ENCODE peak calls at places on chromosomes 3 and 15, in six cellular contexts. One of them, this sample, is unnamed.

GRCh38 chr3:10185804-10186762 is 21.4 kb downstream of the IRAK2 start:
- DNase-seq in esophagus squamous epithelium: no peak
- DNase-seq in neural crest cell: no peak
- DNase-seq in fibroblast of mammary gland: no peak
- DNase-seq in MM.1S: no peak
- DNase-seq in foreskin keratinocyte: no peak
- DNase-seq in this sample: no peak

GRCh38 chr3:193052294-193052693 is 134.6 kb upstream of the MB21D2 start:
- DNase-seq in esophagus squamous epithelium: no peak
- DNase-seq in neural crest cell: no peak
- DNase-seq in fibroblast of mammary gland: peak
- DNase-seq in MM.1S: no peak
- DNase-seq in foreskin keratinocyte: no peak
- DNase-seq in this sample: no peak

GRCh38 chr15:48394172-48394571 is 62.9 kb downstream of the DUT start:
- DNase-seq in esophagus squamous epithelium: no peak
- DNase-seq in neural crest cell: no peak
- DNase-seq in fibroblast of mammary gland: no peak
- DNase-seq in MM.1S: no peak
- DNase-seq in foreskin keratinocyte: no peak
- DNase-seq in this sample: no peak

GRCh38 chr15:81289910-81290309 is 34.0 kb downstream of the STARD5 start:
- DNase-seq in esophagus squamous epithelium: no peak
- DNase-seq in neural crest cell: no peak
- DNase-seq in fibroblast of mammary gland: no peak
- DNase-seq in MM.1S: no peak
- DNase-seq in foreskin keratinocyte: no peak
- DNase-seq in this sample: no peak

GRCh38 chr3:190586631-190587000 is 72.7 kb downstream of the IL1RAP start:
- DNase-seq in esophagus squamous epithelium: no peak
- DNase-seq in neural crest cell: no peak
- DNase-seq in fibroblast of mammary gland: peak
- DNase-seq in MM.1S: no peak
- DNase-seq in foreskin keratinocyte: peak
- DNase-seq in this sample: peak

GRCh38 chr3:55467099-55467498 is 20.0 kb downstream of the WNT5A start:
- DNase-seq in esophagus squamous epithelium: no peak
- DNase-seq in neural crest cell: no peak
- DNase-seq in fibroblast of mammary gland: peak
- DNase-seq in MM.1S: no peak
- DNase-seq in foreskin keratinocyte: peak
- DNase-seq in this sample: no peak

GRCh38 chr3:63387568-63387967 is 109.5 kb downstream of the SYNPR start:
- DNase-seq in esophagus squamous epithelium: no peak
- DNase-seq in neural crest cell: no peak
- DNase-seq in fibroblast of mammary gland: peak
- DNase-seq in MM.1S: no peak
- DNase-seq in foreskin keratinocyte: no peak
- DNase-seq in this sample: no peak

GRCh38 chr3:101829878-101830277 is 19.4 kb upstream of the NFKBIZ start:
- DNase-seq in esophagus squamous epithelium: no peak
- DNase-seq in neural crest cell: no peak
- DNase-seq in fibroblast of mammary gland: no peak
- DNase-seq in MM.1S: no peak
- DNase-seq in foreskin keratinocyte: no peak
- DNase-seq in this sample: peak

GRCh38 chr3:46895204-46895660 is 17.7 kb downstream of the PTH1R start:
- DNase-seq in esophagus squamous epithelium: no peak
- DNase-seq in neural crest cell: peak
- DNase-seq in fibroblast of mammary gland: peak
- DNase-seq in MM.1S: peak
- DNase-seq in foreskin keratinocyte: peak
- DNase-seq in this sample: peak

GRCh38 chr3:170321326-170322034 is 36.0 kb upstream of the SKIL start:
- DNase-seq in esophagus squamous epithelium: no peak
- DNase-seq in neural crest cell: no peak
- DNase-seq in fibroblast of mammary gland: no peak
- DNase-seq in MM.1S: peak
- DNase-seq in foreskin keratinocyte: no peak
- DNase-seq in this sample: no peak

GRCh38 chr3:133283958-133284807 is 115.7 kb upstream of the BFSP2 start:
- DNase-seq in esophagus squamous epithelium: no peak
- DNase-seq in neural crest cell: no peak
- DNase-seq in fibroblast of mammary gland: no peak
- DNase-seq in MM.1S: no peak
- DNase-seq in foreskin keratinocyte: no peak
- DNase-seq in this sample: no peak

GRCh38 chr3:171384101-171384891 is 75.9 kb downstream of the TNIK start:
- DNase-seq in esophagus squamous epithelium: no peak
- DNase-seq in neural crest cell: no peak
- DNase-seq in fibroblast of mammary gland: no peak
- DNase-seq in MM.1S: no peak
- DNase-seq in foreskin keratinocyte: no peak
- DNase-seq in this sample: no peak

GRCh38 chr15:62068071-62068786 is 1.5 kb downstream of the C2CD4A start:
- DNase-seq in esophagus squamous epithelium: no peak
- DNase-seq in neural crest cell: peak
- DNase-seq in fibroblast of mammary gland: peak
- DNase-seq in MM.1S: peak
- DNase-seq in foreskin keratinocyte: no peak
- DNase-seq in this sample: peak

GRCh38 chr3:156551261-156551660 is 3.7 kb downstream of the SSR3 start:
- DNase-seq in esophagus squamous epithelium: no peak
- DNase-seq in neural crest cell: no peak
- DNase-seq in fibroblast of mammary gland: peak
- DNase-seq in MM.1S: no peak
- DNase-seq in foreskin keratinocyte: no peak
- DNase-seq in this sample: no peak

GRCh38 chr15:42919308-42919707 is 1.3 kb downstream of the TTBK2 start:
- DNase-seq in esophagus squamous epithelium: no peak
- DNase-seq in neural crest cell: no peak
- DNase-seq in fibroblast of mammary gland: peak
- DNase-seq in MM.1S: no peak
- DNase-seq in foreskin keratinocyte: peak
- DNase-seq in this sample: peak

GRCh38 chr3:42526616-42527367 is 24.3 kb downstream of the VIPR1 start:
- DNase-seq in esophagus squamous epithelium: no peak
- DNase-seq in neural crest cell: no peak
- DNase-seq in fibroblast of mammary gland: no peak
- DNase-seq in MM.1S: no peak
- DNase-seq in foreskin keratinocyte: no peak
- DNase-seq in this sample: no peak

GRCh38 chr15:88810449-88810848 is 7.2 kb downstream of the ACAN start:
- DNase-seq in esophagus squamous epithelium: no peak
- DNase-seq in neural crest cell: no peak
- DNase-seq in fibroblast of mammary gland: peak
- DNase-seq in MM.1S: no peak
- DNase-seq in foreskin keratinocyte: peak
- DNase-seq in this sample: no peak

GRCh38 chr15:88813960-88814359 is 10.7 kb downstream of the ACAN start:
- DNase-seq in esophagus squamous epithelium: no peak
- DNase-seq in neural crest cell: no peak
- DNase-seq in fibroblast of mammary gland: no peak
- DNase-seq in MM.1S: no peak
- DNase-seq in foreskin keratinocyte: no peak
- DNase-seq in this sample: no peak

GRCh38 chr15:88812137-88812536 is 8.9 kb downstream of the ACAN start:
- DNase-seq in esophagus squamous epithelium: no peak
- DNase-seq in neural crest cell: no peak
- DNase-seq in fibroblast of mammary gland: no peak
- DNase-seq in MM.1S: no peak
- DNase-seq in foreskin keratinocyte: no peak
- DNase-seq in this sample: peak

DNA sequence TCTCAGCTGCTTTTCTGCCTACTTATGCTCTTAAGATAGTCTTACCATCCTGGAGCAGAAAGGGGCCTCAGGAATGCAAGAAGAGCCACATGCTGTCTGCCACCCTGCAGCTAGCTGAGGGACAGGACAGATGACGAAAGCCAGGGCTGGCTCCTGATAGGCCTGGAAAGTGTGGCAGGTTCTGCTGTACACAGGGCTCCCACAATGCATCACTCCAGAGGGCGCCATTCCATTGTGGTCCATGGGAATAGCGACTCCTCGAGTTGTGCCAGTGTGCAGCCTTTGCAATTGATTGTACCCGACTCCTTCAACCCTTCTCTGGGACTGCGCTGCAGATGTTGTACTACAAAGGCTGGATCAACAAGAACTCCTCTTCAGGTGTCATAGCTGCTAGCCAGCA is 11.2 kb downstream of the ACAN start:
- DNase-seq in esophagus squamous epithelium: no peak
- DNase-seq in neural crest cell: no peak
- DNase-seq in fibroblast of mammary gland: no peak
- DNase-seq in MM.1S: no peak
- DNase-seq in foreskin keratinocyte: no peak
- DNase-seq in this sample: no peak
- TF ChIP-seq CTCF in esophagus squamous epithelium: no peak
- TF ChIP-seq CTCF in neural crest cell: no peak
- TF ChIP-seq CTCF in fibroblast of mammary gland: no peak
- TF ChIP-seq CTCF in MM.1S: no peak
- TF ChIP-seq CTCF in foreskin keratinocyte: no peak
- TF ChIP-seq CTCF in this sample: no peak

DNA sequence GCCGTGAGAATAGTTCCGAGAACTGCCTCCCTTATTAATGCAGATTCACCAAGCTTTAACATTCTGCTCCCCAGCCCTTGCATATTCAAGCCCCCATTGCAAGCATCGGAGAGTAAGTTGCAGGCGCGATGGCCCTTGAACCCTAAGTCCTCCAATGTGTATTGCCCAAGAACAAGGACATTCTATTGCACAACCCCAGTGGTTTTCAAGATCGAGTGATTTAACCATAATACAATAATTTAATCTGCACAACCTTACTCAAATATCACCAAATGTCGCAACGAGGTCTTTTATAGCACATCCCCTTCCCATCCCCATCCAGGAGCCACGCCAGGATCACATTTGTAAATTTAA is 21.7 kb upstream of the PLXND1 start:
- DNase-seq in esophagus squamous epithelium: no peak
- DNase-seq in neural crest cell: no peak
- DNase-seq in fibroblast of mammary gland: peak
- DNase-seq in MM.1S: no peak
- DNase-seq in foreskin keratinocyte: no peak
- DNase-seq in this sample: no peak
- TF ChIP-seq CTCF in esophagus squamous epithelium: no peak
- TF ChIP-seq CTCF in neural crest cell: no peak
- TF ChIP-seq CTCF in fibroblast of mammary gland: no peak
- TF ChIP-seq CTCF in MM.1S: no peak
- TF ChIP-seq CTCF in foreskin keratinocyte: no peak
- TF ChIP-seq CTCF in this sample: no peak

DNA sequence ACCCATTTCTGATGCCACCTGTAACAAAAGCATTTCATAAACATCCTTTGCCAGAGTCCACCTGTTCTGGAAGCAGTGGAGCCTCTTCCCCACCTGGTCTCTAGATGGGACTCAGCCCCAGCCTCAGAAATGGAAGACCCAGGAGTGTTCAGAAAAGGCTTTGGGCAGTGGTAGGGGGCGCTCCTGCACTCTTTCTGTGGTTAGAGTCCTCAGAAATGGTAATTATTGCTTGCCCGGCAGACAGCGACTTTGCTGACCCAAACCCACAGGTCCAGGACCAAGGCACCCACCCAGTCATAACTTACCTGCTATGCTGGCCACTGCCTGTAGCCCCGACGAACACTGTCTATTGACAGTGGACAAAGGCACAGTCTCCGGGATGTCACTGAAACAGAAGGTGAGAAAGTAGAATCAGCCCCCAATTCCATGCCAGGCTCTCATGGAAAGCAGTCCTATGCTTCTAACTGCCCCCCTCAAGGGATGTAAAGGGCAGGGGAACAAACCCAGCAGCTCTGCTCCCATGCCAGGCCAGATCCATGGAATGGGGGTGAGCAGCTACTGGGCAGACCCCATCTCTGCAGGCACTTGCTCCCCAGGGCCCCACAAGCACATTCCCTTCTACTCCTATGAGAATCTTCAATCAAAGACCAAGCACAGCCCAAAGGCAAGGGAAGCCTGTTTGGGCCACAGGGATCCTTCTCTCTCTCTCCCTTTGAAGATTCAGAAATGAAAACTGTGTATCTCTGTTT is 5.1 kb downstream of the ACAA1 start:
- DNase-seq in esophagus squamous epithelium: no peak
- DNase-seq in neural crest cell: peak
- DNase-seq in fibroblast of mammary gland: peak
- DNase-seq in MM.1S: peak
- DNase-seq in foreskin keratinocyte: no peak
- DNase-seq in this sample: peak
- TF ChIP-seq CTCF in esophagus squamous epithelium: no peak
- TF ChIP-seq CTCF in neural crest cell: peak
- TF ChIP-seq CTCF in fibroblast of mammary gland: peak
- TF ChIP-seq CTCF in MM.1S: peak
- TF ChIP-seq CTCF in foreskin keratinocyte: peak
- TF ChIP-seq CTCF in this sample: peak

GRCh38 chr3:126959921-126960603 is 22.9 kb upstream of the PLXNA1 start:
- DNase-seq in esophagus squamous epithelium: no peak
- DNase-seq in neural crest cell: no peak
- DNase-seq in fibroblast of mammary gland: peak
- DNase-seq in MM.1S: no peak
- DNase-seq in foreskin keratinocyte: peak
- DNase-seq in this sample: no peak
- TF ChIP-seq CTCF in esophagus squamous epithelium: no peak
- TF ChIP-seq CTCF in neural crest cell: peak
- TF ChIP-seq CTCF in fibroblast of mammary gland: peak
- TF ChIP-seq CTCF in MM.1S: no peak
- TF ChIP-seq CTCF in foreskin keratinocyte: peak
- TF ChIP-seq CTCF in this sample: no peak

GRCh38 chr15:24832282-24832681 is 122.5 kb upstream of the SNRPN start:
- DNase-seq in esophagus squamous epithelium: no peak
- DNase-seq in neural crest cell: no peak
- DNase-seq in fibroblast of mammary gland: no peak
- DNase-seq in MM.1S: no peak
- DNase-seq in foreskin keratinocyte: no peak
- DNase-seq in this sample: no peak

DNA sequence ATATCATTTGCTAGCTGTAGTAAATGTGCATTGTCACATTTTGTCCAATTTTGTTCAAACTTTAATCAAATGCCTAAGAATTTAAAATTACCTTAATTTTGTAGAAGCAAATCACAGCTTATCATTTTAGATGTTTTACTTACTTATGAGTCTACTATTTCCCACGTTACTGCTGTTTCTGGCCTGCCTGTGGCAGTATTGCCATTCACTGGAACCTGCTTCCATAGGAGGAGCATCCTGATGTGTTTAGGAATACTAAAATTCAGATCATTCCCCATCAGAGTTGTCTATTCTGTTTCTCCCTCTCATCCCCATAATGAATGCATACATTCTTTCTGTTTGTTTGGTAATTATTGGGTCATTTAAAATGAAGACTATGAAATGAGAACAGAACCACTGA is 119.5 kb upstream of the SNRPN start:
- DNase-seq in esophagus squamous epithelium: no peak
- DNase-seq in neural crest cell: no peak
- DNase-seq in fibroblast of mammary gland: no peak
- DNase-seq in MM.1S: no peak
- DNase-seq in foreskin keratinocyte: no peak
- DNase-seq in this sample: no peak
- TF ChIP-seq CTCF in esophagus squamous epithelium: no peak
- TF ChIP-seq CTCF in neural crest cell: no peak
- TF ChIP-seq CTCF in fibroblast of mammary gland: no peak
- TF ChIP-seq CTCF in MM.1S: no peak
- TF ChIP-seq CTCF in foreskin keratinocyte: no peak
- TF ChIP-seq CTCF in this sample: no peak